ENCODE peak calls at places on chromosomes 13 and 19, in five cellular contexts. O is GM23338, C is brain microvascular endothelial cell, H is spleen, M is cardiac muscle cell. X is an unnamed sample.

GRCh38 chr19:18468517-18468916 is 30.6 kb upstream of the ISYNA1 start:
- DNase-seq in O (no peak), C (no peak), H (peak; percentile 72), M (no peak), X (no peak)

GRCh38 chr19:45469835-45470146 is 2.0 kb downstream of the FOSB start:
- DNase-seq in O (peak; percentile 95), C (no peak), H (no peak), M (peak; percentile 95), X (no peak)

GRCh38 chr13:35826626-35827254 is 304.4 kb downstream of the DCLK1 start:
- DNase-seq in O (peak; percentile 51), C (no peak), H (no peak), M (no peak), X (no peak)

GRCh38 chr13:93709511-93710244 is 483.1 kb downstream of the GPC6 start:
- DNase-seq in O (no peak), C (no peak), H (no peak), M (no peak), X (peak; percentile 41)

GRCh38 chr13:98406971-98407370 is 169.9 kb downstream of the STK24 start:
- DNase-seq in O (no peak), C (no peak), H (no peak), M (no peak), X (no peak)

GRCh38 chr19:41746593-41747227 is 8.6 kb upstream of the CEACAM6 start:
- DNase-seq in O (peak; percentile 90), C (peak; percentile 35), H (no peak), M (no peak), X (peak; percentile 46)

GRCh38 chr13:52995946-52996345 is 32.7 kb upstream of the OLFM4 start:
- DNase-seq in O (no peak), C (no peak), H (no peak), M (no peak), X (no peak)

GRCh38 chr19:33365676-33366075 is 7.8 kb upstream of the CEBPG start:
- DNase-seq in O (no peak), C (no peak), H (no peak), M (no peak), X (no peak)

GRCh38 chr13:41588899-41589298 is 131.5 kb downstream of the RGCC start:
- DNase-seq in O (peak; percentile 21), C (peak; percentile 75), H (no peak), M (no peak), X (peak; percentile 88)

GRCh38 chr19:14113762-14114414 is 3.7 kb downstream of the PRKACA start:
- DNase-seq in O (peak; percentile 57), C (no peak), H (peak; percentile 88), M (no peak), X (no peak)

GRCh38 chr13:33213797-33214196 is 71.8 kb downstream of the STARD13 start:
- DNase-seq in O (peak; percentile 53), C (no peak), H (no peak), M (no peak), X (peak; percentile 77)
- H3K4me3 ChIP-seq in O (no peak overlapping the region), C (no peak overlapping the region), H (no peak overlapping the region), M (no peak overlapping the region), X (peak overlapping the region; percentile 37)

GRCh38 chr13:46745062-46745461 is 51.9 kb downstream of the ESD start:
- DNase-seq in O (no peak), C (no peak), H (no peak), M (no peak), X (no peak)

GRCh38 chr13:46749951-46750350 is 47.0 kb downstream of the ESD start:
- DNase-seq in O (no peak), C (peak; percentile 22), H (no peak), M (no peak), X (no peak)

GRCh38 chr13:46743191-46743590 is 53.8 kb downstream of the ESD start:
- DNase-seq in O (no peak), C (no peak), H (no peak), M (no peak), X (no peak)

GRCh38 chr13:46748300-46748699 is 48.7 kb downstream of the ESD start:
- DNase-seq in O (no peak), C (no peak), H (no peak), M (no peak), X (peak; percentile 61)

DNA sequence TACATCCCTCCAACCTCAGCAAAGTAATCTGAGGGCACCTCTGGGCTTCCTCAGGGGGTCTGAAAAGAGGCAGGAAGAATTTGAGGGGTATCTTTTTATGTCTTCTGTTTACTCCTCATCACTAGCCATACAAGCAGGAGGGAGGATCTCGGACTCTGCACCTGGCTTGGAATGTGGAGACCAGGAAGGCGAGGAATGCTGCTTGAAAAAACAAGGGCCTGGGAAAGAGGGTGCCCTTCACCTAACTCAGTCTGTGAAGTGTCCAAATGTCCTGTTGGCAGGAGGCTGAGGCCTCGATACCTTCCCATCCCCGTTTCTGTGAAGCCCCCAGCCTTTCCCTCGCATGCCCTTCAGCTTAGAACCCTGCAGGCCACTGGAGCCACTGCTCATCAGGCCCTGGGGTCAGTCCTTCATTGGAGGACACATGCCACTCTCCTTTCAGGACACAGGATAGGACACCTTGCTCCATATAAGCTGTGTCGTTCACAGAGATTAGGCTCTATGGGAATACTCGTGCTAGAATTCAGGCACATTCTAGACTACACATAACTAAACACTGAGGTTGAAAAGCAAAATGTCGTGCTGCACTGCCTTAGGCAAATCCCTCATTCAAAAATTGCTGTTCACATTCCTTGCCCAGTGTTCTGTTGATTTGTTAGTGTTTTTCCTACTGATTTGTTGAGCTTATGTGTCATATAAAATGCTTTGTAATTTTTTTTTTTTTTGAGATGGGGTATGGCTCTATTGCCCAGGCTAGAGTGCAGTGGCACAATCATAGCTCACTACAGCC is 49.7 kb downstream of the ESD start:
- DNase-seq in O (no peak), C (no peak), H (no peak), M (no peak), X (no peak)
- H3K4me3 ChIP-seq in O (no peak overlapping the region), C (no peak overlapping the region), H (no peak overlapping the region), M (no peak overlapping the region), X (no peak overlapping the region)

GRCh38 chr13:59538512-59538911 is 625.2 kb downstream of the DIAPH3 start:
- DNase-seq in O (no peak), C (no peak), H (no peak), M (no peak), X (no peak)
- H3K4me3 ChIP-seq in O (no peak overlapping the region), C (no peak overlapping the region), H (no peak overlapping the region), M (no peak overlapping the region), X (no peak overlapping the region)

GRCh38 chr19:40583283-40583682 is 6.6 kb downstream of the SHKBP1 start:
- DNase-seq in O (no peak), C (no peak), H (no peak), M (no peak), X (no peak)
- H3K4me3 ChIP-seq in O (no peak overlapping the region), C (no peak overlapping the region), H (no peak overlapping the region), M (no peak overlapping the region), X (no peak overlapping the region)

GRCh38 chr19:16252459-16253205 is 54.9 kb downstream of the AP1M1 start:
- DNase-seq in O (no peak), C (no peak), H (peak; percentile 84), M (no peak), X (no peak)

GRCh38 chr19:16259385-16260159 is 61.9 kb downstream of the AP1M1 start:
- DNase-seq in O (no peak), C (no peak), H (peak; percentile 95), M (no peak), X (no peak)

GRCh38 chr19:16258440-16258903 is 60.8 kb downstream of the AP1M1 start:
- DNase-seq in O (no peak), C (peak; percentile 14), H (peak; percentile 87), M (no peak), X (no peak)

GRCh38 chr19:16257509-16258002 is 59.8 kb downstream of the AP1M1 start:
- DNase-seq in O (no peak), C (no peak), H (no peak), M (no peak), X (no peak)

DNA sequence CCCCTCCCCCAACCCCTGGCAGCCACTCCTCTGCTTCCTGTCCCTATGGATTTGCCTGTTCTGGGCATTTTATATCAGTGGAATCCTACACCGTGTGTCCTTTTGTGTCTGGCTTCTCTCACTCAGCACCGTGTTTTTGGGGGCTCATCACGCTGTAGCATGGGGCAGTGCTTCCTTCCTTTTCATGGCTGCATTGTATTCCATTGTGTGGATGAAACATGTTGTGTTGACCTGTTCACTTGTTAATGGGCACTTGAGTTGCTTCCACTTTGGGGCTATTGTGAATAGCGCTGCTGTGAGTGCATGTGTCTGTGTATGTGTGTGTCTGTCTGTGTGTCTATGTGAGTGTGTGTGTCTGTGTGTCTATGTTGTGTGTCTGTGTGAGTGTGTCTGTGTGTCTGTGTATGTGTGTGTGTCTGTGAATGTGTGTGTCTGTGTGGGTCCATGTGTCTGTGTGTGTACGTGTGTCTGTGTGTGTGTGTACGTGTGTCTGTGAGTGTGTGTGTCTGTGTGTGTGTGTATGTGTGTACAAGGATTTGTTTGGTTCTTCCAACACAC is 57.2 kb downstream of the AP1M1 start:
- DNase-seq in O (no peak), C (no peak), H (no peak), M (no peak), X (no peak)
- H3K4me3 ChIP-seq in O (no peak overlapping the region), C (no peak overlapping the region), H (no peak overlapping the region), M (no peak overlapping the region), X (no peak overlapping the region)

DNA sequence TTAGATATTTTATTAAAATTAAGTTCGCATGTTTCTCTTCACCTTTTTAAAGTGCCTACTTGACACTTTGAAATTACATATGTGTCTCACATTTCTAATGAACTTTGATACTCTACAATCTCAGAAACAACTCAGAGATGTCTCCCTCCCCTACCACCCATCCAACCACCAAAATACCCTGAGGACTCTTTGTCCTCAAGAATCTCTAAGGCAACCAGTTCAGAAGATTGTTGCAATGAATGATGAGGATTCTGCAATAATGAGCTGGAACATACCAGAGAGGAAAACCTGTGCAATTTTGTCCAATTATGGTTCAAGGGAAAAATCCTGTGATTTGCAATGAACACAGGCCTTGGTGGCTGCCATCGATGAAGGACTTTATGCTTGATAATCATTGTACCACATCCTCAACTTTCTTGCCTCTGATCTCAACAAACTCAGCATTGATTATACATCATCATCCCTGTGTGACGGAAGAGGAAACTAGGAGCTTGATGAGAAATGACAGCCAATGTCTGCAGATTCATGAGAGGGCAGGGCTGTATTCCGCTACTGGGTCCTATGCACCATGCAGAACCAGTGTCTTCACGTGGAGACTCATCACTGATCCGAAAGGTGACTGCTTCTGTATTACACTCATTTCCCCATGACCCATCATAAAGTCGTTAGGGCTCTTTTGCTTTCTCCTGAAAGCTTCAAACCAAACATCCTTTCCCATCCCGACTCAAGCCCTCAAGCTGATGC is 1.1 kb downstream of the FPR1 start:
- DNase-seq in O (no peak), C (no peak), H (no peak), M (no peak), X (no peak)
- H3K4me3 ChIP-seq in O (no peak overlapping the region), C (no peak overlapping the region), H (peak overlapping the region; percentile 67), M (no peak overlapping the region), X (no peak overlapping the region)

DNA sequence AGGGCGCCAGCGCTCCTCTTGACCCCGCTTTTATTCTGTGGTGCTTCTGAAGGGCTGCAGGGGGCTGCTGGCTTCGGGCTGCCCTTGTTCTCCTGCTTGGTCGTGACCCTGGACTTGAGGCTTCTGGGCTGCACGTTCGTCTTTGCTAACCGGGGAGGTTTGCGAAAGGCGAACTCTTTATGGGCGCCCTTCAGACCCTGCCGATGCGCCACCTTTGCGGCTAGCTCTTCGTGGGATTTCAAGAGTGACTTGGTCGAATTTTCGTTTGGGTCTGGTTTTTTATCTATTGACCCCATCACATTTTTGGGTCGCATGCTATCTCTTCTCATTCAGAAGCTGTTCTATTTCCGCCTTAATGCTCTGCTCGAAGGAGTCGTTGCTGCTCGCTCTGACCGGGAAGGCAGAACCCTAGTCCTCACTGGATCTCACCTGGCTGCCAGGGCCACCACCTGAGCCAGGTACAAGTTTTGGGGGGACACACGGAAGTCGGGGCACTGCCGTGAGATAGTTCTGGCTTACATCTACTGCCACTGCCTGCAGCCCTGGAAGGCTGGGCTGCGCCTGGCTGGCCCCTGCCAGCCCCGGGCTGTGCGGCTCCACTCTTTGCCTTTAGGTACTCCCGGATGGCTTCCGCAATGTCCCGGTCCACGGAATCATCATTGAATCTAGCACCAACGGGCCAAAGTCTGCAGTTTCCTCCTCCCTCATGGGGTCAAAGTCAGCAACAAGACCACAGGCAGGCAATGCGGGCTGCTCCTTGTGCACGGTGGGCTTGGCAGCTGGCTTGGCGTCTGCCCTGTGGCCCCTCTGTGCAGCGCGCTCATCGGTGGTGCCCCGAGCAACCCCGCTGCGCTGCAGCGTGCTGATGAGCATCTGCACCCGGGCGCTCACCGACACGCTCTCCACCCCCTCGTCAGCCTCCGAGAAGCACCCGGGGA is 16.2 kb downstream of the RB1 start:
- DNase-seq in O (no peak), C (no peak), H (peak; percentile 70), M (no peak), X (no peak)
- H3K4me3 ChIP-seq in O (no peak overlapping the region), C (no peak overlapping the region), H (peak overlapping the region; percentile 56), M (no peak overlapping the region), X (no peak overlapping the region)